ENCODE peak calls at places on chromosomes 3 and 15, in seven cellular contexts. One of them, this sample, is unnamed.

GRCh38 chr15:87369269-87369668 is 887.3 kb downstream of the NTRK3 start:
- DNase-seq in CD8-positive, alpha-beta T cell: no peak
- DNase-seq in GM10248: no peak
- DNase-seq in fibroblast of mammary gland: peak
- DNase-seq in glutamatergic neuron: no peak
- DNase-seq in lower lobe of right lung: no peak
- DNase-seq in pancreas: no peak
- DNase-seq in this sample: no peak

GRCh38 chr15:33584797-33585196 is 274.0 kb downstream of the RYR3 start:
- DNase-seq in CD8-positive, alpha-beta T cell: no peak
- DNase-seq in GM10248: no peak
- DNase-seq in pancreas: no peak
- DNase-seq in lower lobe of right lung: no peak
- DNase-seq in fibroblast of mammary gland: peak
- DNase-seq in glutamatergic neuron: no peak
- DNase-seq in this sample: no peak

GRCh38 chr3:78077178-78077577 is 1037.3 kb downstream of the ROBO2 start:
- DNase-seq in lower lobe of right lung: no peak
- DNase-seq in fibroblast of mammary gland: no peak
- DNase-seq in GM10248: no peak
- DNase-seq in pancreas: no peak
- DNase-seq in CD8-positive, alpha-beta T cell: no peak
- DNase-seq in glutamatergic neuron: no peak
- DNase-seq in this sample: no peak

GRCh38 chr15:35690698-35691116 is 144.7 kb upstream of the DPH6 start:
- DNase-seq in lower lobe of right lung: no peak
- DNase-seq in glutamatergic neuron: no peak
- DNase-seq in GM10248: no peak
- DNase-seq in CD8-positive, alpha-beta T cell: no peak
- DNase-seq in fibroblast of mammary gland: peak
- DNase-seq in pancreas: no peak
- DNase-seq in this sample: no peak

GRCh38 chr3:190012784-190013183 is 107.9 kb downstream of the P3H2 start:
- DNase-seq in lower lobe of right lung: no peak
- DNase-seq in pancreas: no peak
- DNase-seq in GM10248: no peak
- DNase-seq in fibroblast of mammary gland: no peak
- DNase-seq in glutamatergic neuron: no peak
- DNase-seq in CD8-positive, alpha-beta T cell: no peak
- DNase-seq in this sample: no peak

GRCh38 chr3:187618732-187619131 is 51.5 kb downstream of the SST start:
- DNase-seq in pancreas: no peak
- DNase-seq in CD8-positive, alpha-beta T cell: no peak
- DNase-seq in lower lobe of right lung: no peak
- DNase-seq in glutamatergic neuron: no peak
- DNase-seq in GM10248: no peak
- DNase-seq in fibroblast of mammary gland: no peak
- DNase-seq in this sample: no peak

GRCh38 chr3:179991877-179992276 is 44.9 kb downstream of the PEX5L start:
- DNase-seq in glutamatergic neuron: no peak
- DNase-seq in pancreas: no peak
- DNase-seq in lower lobe of right lung: no peak
- DNase-seq in CD8-positive, alpha-beta T cell: no peak
- DNase-seq in fibroblast of mammary gland: peak
- DNase-seq in GM10248: no peak
- DNase-seq in this sample: no peak

GRCh38 chr3:140595295-140595694 is 82.6 kb upstream of the TRIM42 start:
- DNase-seq in fibroblast of mammary gland: peak
- DNase-seq in GM10248: no peak
- DNase-seq in lower lobe of right lung: no peak
- DNase-seq in CD8-positive, alpha-beta T cell: no peak
- DNase-seq in glutamatergic neuron: no peak
- DNase-seq in pancreas: no peak
- DNase-seq in this sample: no peak

GRCh38 chr3:54572197-54572895 is 355.5 kb downstream of the LRTM1 start:
- DNase-seq in glutamatergic neuron: no peak
- DNase-seq in CD8-positive, alpha-beta T cell: no peak
- DNase-seq in fibroblast of mammary gland: no peak
- DNase-seq in lower lobe of right lung: no peak
- DNase-seq in GM10248: no peak
- DNase-seq in pancreas: no peak
- DNase-seq in this sample: no peak

DNA sequence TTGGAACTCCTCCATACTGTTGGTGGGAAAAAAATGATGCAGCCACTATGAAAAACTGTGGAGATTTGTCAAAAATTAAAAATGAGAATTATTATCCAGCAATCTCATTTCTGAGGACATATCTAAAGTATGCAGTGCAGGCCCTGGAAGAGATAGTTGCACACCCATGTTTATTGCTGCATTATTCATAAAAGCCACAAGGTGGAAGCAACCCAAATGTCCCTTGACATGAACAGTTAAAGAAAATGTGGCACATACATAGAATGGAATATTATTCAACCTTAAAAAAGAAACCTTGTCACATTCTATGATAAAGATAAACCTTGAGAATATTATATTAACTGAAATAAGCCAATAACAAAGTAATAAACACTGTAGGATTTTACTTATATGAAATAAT is 80.9 kb upstream of the ARHGEF26 start:
- DNase-seq in glutamatergic neuron: no peak
- DNase-seq in CD8-positive, alpha-beta T cell: no peak
- DNase-seq in pancreas: no peak
- DNase-seq in GM10248: no peak
- DNase-seq in lower lobe of right lung: no peak
- DNase-seq in fibroblast of mammary gland: peak
- DNase-seq in this sample: no peak
- TF ChIP-seq CTCF in glutamatergic neuron: peak
- TF ChIP-seq CTCF in CD8-positive, alpha-beta T cell: no peak
- TF ChIP-seq CTCF in pancreas: no peak
- TF ChIP-seq CTCF in GM10248: peak
- TF ChIP-seq CTCF in lower lobe of right lung: peak
- TF ChIP-seq CTCF in fibroblast of mammary gland: peak
- TF ChIP-seq CTCF in this sample: no peak

DNA sequence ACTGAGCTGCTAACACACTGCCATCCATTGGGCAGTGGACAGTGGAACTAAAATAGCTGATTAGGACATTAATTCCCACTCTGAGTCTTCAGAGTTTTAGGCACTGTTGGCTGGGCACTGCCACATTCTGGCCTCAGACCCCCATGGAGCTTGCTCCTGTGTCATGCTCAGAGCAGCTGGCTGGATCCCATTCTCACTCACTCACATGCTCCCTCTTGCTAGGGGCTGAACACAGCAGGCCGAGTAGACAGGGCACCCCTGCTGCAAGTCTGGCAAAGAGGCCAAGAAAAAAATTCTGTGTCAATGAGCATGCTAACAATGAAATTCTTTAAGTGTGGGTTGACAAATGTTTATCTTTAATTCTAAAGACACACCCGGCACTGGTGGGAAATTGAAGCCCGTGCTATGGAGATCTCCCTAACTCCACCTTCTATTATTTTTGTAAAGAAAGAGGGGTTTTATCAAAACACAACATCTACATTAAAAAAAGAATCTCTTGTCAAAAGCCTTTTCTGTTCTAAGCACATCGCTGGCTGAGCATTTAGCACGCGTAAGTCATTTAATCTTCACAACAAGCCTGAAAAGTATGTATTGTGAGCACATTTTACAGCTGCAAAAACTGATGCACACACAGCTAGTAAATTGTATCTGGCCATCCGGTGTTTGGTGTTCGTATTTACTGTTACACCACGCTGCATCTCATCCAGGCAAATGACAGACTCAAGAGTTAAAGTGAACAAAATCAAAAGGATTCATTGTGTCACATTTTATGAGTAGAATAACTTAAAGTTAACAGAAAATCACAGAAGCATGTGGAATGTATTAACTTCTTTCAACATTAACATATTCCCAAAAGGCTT is 362.1 kb downstream of the PLOD2 start:
- DNase-seq in fibroblast of mammary gland: peak
- DNase-seq in glutamatergic neuron: peak
- DNase-seq in GM10248: no peak
- DNase-seq in lower lobe of right lung: no peak
- DNase-seq in CD8-positive, alpha-beta T cell: no peak
- DNase-seq in pancreas: no peak
- DNase-seq in this sample: no peak
- TF ChIP-seq CTCF in fibroblast of mammary gland: no peak
- TF ChIP-seq CTCF in glutamatergic neuron: no peak
- TF ChIP-seq CTCF in GM10248: no peak
- TF ChIP-seq CTCF in lower lobe of right lung: no peak
- TF ChIP-seq CTCF in CD8-positive, alpha-beta T cell: no peak
- TF ChIP-seq CTCF in pancreas: no peak
- TF ChIP-seq CTCF in this sample: no peak

GRCh38 chr15:58246041-58246440 is 107.9 kb downstream of the AQP9 start:
- DNase-seq in GM10248: no peak
- DNase-seq in fibroblast of mammary gland: no peak
- DNase-seq in CD8-positive, alpha-beta T cell: no peak
- DNase-seq in pancreas: no peak
- DNase-seq in glutamatergic neuron: no peak
- DNase-seq in lower lobe of right lung: no peak
- DNase-seq in this sample: no peak
- TF ChIP-seq CTCF in GM10248: no peak
- TF ChIP-seq CTCF in fibroblast of mammary gland: no peak
- TF ChIP-seq CTCF in CD8-positive, alpha-beta T cell: no peak
- TF ChIP-seq CTCF in pancreas: no peak
- TF ChIP-seq CTCF in glutamatergic neuron: no peak
- TF ChIP-seq CTCF in lower lobe of right lung: no peak
- TF ChIP-seq CTCF in this sample: no peak

GRCh38 chr3:114365909-114366308 is 72.1 kb downstream of the TIGIT start:
- DNase-seq in CD8-positive, alpha-beta T cell: no peak
- DNase-seq in fibroblast of mammary gland: no peak
- DNase-seq in lower lobe of right lung: no peak
- DNase-seq in GM10248: no peak
- DNase-seq in pancreas: no peak
- DNase-seq in glutamatergic neuron: no peak
- DNase-seq in this sample: no peak
- TF ChIP-seq CTCF in CD8-positive, alpha-beta T cell: no peak
- TF ChIP-seq CTCF in fibroblast of mammary gland: no peak
- TF ChIP-seq CTCF in lower lobe of right lung: no peak
- TF ChIP-seq CTCF in GM10248: no peak
- TF ChIP-seq CTCF in pancreas: no peak
- TF ChIP-seq CTCF in glutamatergic neuron: no peak
- TF ChIP-seq CTCF in this sample: no peak

GRCh38 chr3:120161902-120162301 is 67.7 kb upstream of the GSK3B start:
- DNase-seq in GM10248: no peak
- DNase-seq in CD8-positive, alpha-beta T cell: no peak
- DNase-seq in lower lobe of right lung: no peak
- DNase-seq in pancreas: no peak
- DNase-seq in glutamatergic neuron: no peak
- DNase-seq in fibroblast of mammary gland: no peak
- DNase-seq in this sample: no peak

GRCh38 chr3:120160050-120160449 is 65.8 kb upstream of the GSK3B start:
- DNase-seq in glutamatergic neuron: no peak
- DNase-seq in fibroblast of mammary gland: peak
- DNase-seq in GM10248: no peak
- DNase-seq in lower lobe of right lung: peak
- DNase-seq in pancreas: no peak
- DNase-seq in CD8-positive, alpha-beta T cell: no peak
- DNase-seq in this sample: no peak

GRCh38 chr3:120163816-120164215 is 69.6 kb upstream of the GSK3B start:
- DNase-seq in fibroblast of mammary gland: no peak
- DNase-seq in pancreas: no peak
- DNase-seq in lower lobe of right lung: no peak
- DNase-seq in GM10248: no peak
- DNase-seq in glutamatergic neuron: no peak
- DNase-seq in CD8-positive, alpha-beta T cell: no peak
- DNase-seq in this sample: no peak

GRCh38 chr3:120162400-120162799 is 68.2 kb upstream of the GSK3B start:
- DNase-seq in GM10248: no peak
- DNase-seq in fibroblast of mammary gland: peak
- DNase-seq in glutamatergic neuron: no peak
- DNase-seq in pancreas: no peak
- DNase-seq in lower lobe of right lung: no peak
- DNase-seq in CD8-positive, alpha-beta T cell: no peak
- DNase-seq in this sample: no peak

GRCh38 chr3:120163023-120163422 is 68.8 kb upstream of the GSK3B start:
- DNase-seq in CD8-positive, alpha-beta T cell: no peak
- DNase-seq in fibroblast of mammary gland: no peak
- DNase-seq in glutamatergic neuron: no peak
- DNase-seq in GM10248: no peak
- DNase-seq in lower lobe of right lung: no peak
- DNase-seq in pancreas: no peak
- DNase-seq in this sample: no peak
- TF ChIP-seq CTCF in CD8-positive, alpha-beta T cell: no peak
- TF ChIP-seq CTCF in fibroblast of mammary gland: no peak
- TF ChIP-seq CTCF in glutamatergic neuron: no peak
- TF ChIP-seq CTCF in GM10248: no peak
- TF ChIP-seq CTCF in lower lobe of right lung: no peak
- TF ChIP-seq CTCF in pancreas: no peak
- TF ChIP-seq CTCF in this sample: no peak

This sample was measured in activated B cell treated with CpG ODN at 0.5 μM for 24 hours.